ENCODE peak calls at places on chromosomes 4 and X, in nine cellular contexts. P is tibial artery, L is OCI-LY7, Q is esophagus squamous epithelium, Y is endodermal cell, W is SK-N-SH, T is left ventricle myocardium inferior, I is PC-3, S is heart left ventricle. X is an unnamed sample. For H3K36me3, the result is how much of the 10 kb centered on the place peaks cover.

GRCh38 chrX:49792376-49792775 is 36.7 kb upstream of the PAGE4 start:
- DNase-seq in P (no peak), L (no peak), Q (no peak), Y (no peak), W (no peak), T (no peak), I (peak), S (no peak), X (no peak)

GRCh38 chr4:83831588-83831987 is 295.7 kb downstream of the GPAT3 start:
- DNase-seq in P (no peak), L (no peak), Q (no peak), Y (no peak), W (no peak), T (no peak), I (no peak), S (no peak), X (no peak)

GRCh38 chrX:72069380-72070160 is 62.1 kb downstream of the RTL5 start:
- DNase-seq in P (no peak), L (no peak), Q (no peak), Y (no peak), W (no peak), T (no peak), I (no peak), S (no peak), X (no peak)

GRCh38 chr4:175891863-175892262 is 79.8 kb upstream of the GPM6A start:
- DNase-seq in P (no peak), L (peak), Q (no peak), Y (no peak), W (peak), T (no peak), I (peak), S (no peak), X (no peak)

GRCh38 chr4:38677466-38677865 is 13.5 kb downstream of the KLF3 start:
- DNase-seq in P (no peak), L (no peak), Q (no peak), Y (peak), W (no peak), T (no peak), I (no peak), S (no peak), X (no peak)

GRCh38 chrX:108072746-108073145 is 18.6 kb downstream of the PSMD10 start:
- DNase-seq in P (no peak), L (no peak), Q (no peak), Y (no peak), W (no peak), T (no peak), I (peak), S (no peak), X (no peak)

GRCh38 chr4:187840814-187841213 is 154.8 kb upstream of the ZFP42 start:
- DNase-seq in P (no peak), L (no peak), Q (no peak), Y (no peak), W (no peak), T (no peak), I (peak), S (no peak), X (no peak)

GRCh38 chrX:17456526-17456925 is 81.5 kb downstream of the NHS start:
- DNase-seq in P (no peak), L (no peak), Q (no peak), Y (peak), W (no peak), T (no peak), I (no peak), S (no peak), X (no peak)

GRCh38 chr4:38105475-38105874 is 145.3 kb downstream of the PTTG2 start:
- DNase-seq in P (no peak), L (no peak), Q (no peak), Y (no peak), W (no peak), T (no peak), I (no peak), S (no peak), X (no peak)

GRCh38 chr4:8844976-8845690 is 26.5 kb downstream of the HMX1 start:
- DNase-seq in P (peak), L (no peak), Q (no peak), Y (peak), W (peak), T (no peak), I (no peak), S (peak), X (no peak)

GRCh38 chrX:154506483-154507332 is 9.3 kb downstream of the FAM3A start:
- DNase-seq in P (no peak), L (no peak), Q (no peak), Y (no peak), W (no peak), T (no peak), I (no peak), S (no peak), X (no peak)

GRCh38 chr4:152690706-152691651 is 11.2 kb upstream of the TMEM154 start:
- DNase-seq in P (no peak), L (no peak), Q (no peak), Y (no peak), W (no peak), T (no peak), I (no peak), S (no peak), X (no peak)

GRCh38 chr4:121594796-121595526 is 101.8 kb downstream of the ANXA5 start:
- DNase-seq in P (peak), L (no peak), Q (no peak), Y (no peak), W (no peak), T (no peak), I (peak), S (no peak), X (no peak)

GRCh38 chr4:84493092-84493850 is 5.8 kb downstream of the NKX6-1 start:
- DNase-seq in P (no peak), L (no peak), Q (no peak), Y (peak), W (peak), T (no peak), I (no peak), S (no peak), X (no peak)

GRCh38 chrX:137052641-137053235 is 18.9 kb upstream of the GPR101 start:
- DNase-seq in P (no peak), L (no peak), Q (no peak), Y (peak), W (peak), T (no peak), I (peak), S (no peak), X (no peak)

GRCh38 chr4:176054942-176055341 is 10.7 kb upstream of the WDR17 start:
- DNase-seq in P (no peak), L (peak), Q (no peak), Y (no peak), W (no peak), T (no peak), I (no peak), S (no peak), X (no peak)

GRCh38 chr4:104971458-104971857 is 175.2 kb upstream of the TET2 start:
- DNase-seq in P (no peak), L (no peak), Q (no peak), Y (no peak), W (no peak), T (no peak), I (peak), S (no peak), X (no peak)

GRCh38 chrX:39762266-39762841 is 335.4 kb downstream of the BCOR start:
- DNase-seq in P (no peak), L (no peak), Q (no peak), Y (no peak), W (no peak), T (no peak), I (no peak), S (no peak), X (no peak)

GRCh38 chr4:6126971-6127745 is 73.2 kb downstream of the JAKMIP1 start:
- DNase-seq in P (no peak), L (no peak), Q (no peak), Y (no peak), W (no peak), T (no peak), I (no peak), S (no peak), X (no peak)

GRCh38 chr4:137253949-137254348 is 278.3 kb downstream of the PCDH18 start:
- DNase-seq in P (no peak), L (no peak), Q (no peak), Y (no peak), W (no peak), T (no peak), I (no peak), S (no peak), X (no peak)

GRCh38 chr4:12488672-12489071 is 995.5 kb downstream of the RAB28 start:
- DNase-seq in P (no peak), L (no peak), Q (no peak), Y (peak), W (peak), T (peak), I (no peak), S (peak), X (no peak)

GRCh38 chrX:17559728-17560379 is 177.4 kb upstream of the SCML1 start:
- DNase-seq in P (peak), L (no peak), Q (no peak), Y (no peak), W (no peak), T (no peak), I (peak), S (no peak), X (no peak)

GRCh38 chr4:120509222-120509621 is 413.3 kb downstream of the PRDM5 start:
- DNase-seq in P (no peak), L (no peak), Q (no peak), Y (peak), W (no peak), T (no peak), I (no peak), S (no peak), X (no peak)

GRCh38 chrX:125005863-125006262 is 313.8 kb upstream of the TEX13C start:
- DNase-seq in P (no peak), L (no peak), Q (no peak), Y (peak), W (no peak), T (no peak), I (no peak), S (no peak), X (no peak)

GRCh38 chrX:113906168-113906567 is 677.7 kb upstream of the HTR2C start:
- DNase-seq in P (no peak), L (no peak), Q (no peak), Y (no peak), W (peak), T (no peak), I (no peak), S (no peak), X (no peak)

GRCh38 chrX:74535633-74536141 is 78.7 kb downstream of the RLIM start:
- DNase-seq in P (peak), L (no peak), Q (no peak), Y (peak), W (peak), T (peak), I (peak), S (peak), X (no peak)

GRCh38 chr4:38046735-38047487 is 86.7 kb downstream of the PTTG2 start:
- DNase-seq in P (no peak), L (no peak), Q (no peak), Y (peak), W (no peak), T (no peak), I (no peak), S (no peak), X (no peak)

GRCh38 chr4:48341776-48342558 is 638 bp downstream of the SLAIN2 start:
- DNase-seq in P (peak), L (peak), Q (peak), Y (peak), W (peak), T (peak), I (peak), S (peak), X (no peak)

GRCh38 chr4:123651127-123651526 is 254.5 kb downstream of the SPRY1 start:
- DNase-seq in P (no peak), L (no peak), Q (no peak), Y (no peak), W (no peak), T (no peak), I (no peak), S (no peak), X (no peak)

GRCh38 chr4:55330241-55330640 is 15.8 kb upstream of the SRD5A3 start:
- DNase-seq in P (no peak), L (no peak), Q (no peak), Y (no peak), W (no peak), T (no peak), I (peak), S (no peak), X (no peak)

GRCh38 chrX:148416931-148417330 is 83.5 kb upstream of the AFF2 start:
- DNase-seq in P (no peak), L (no peak), Q (no peak), Y (no peak), W (no peak), T (no peak), I (no peak), S (no peak), X (no peak)

GRCh38 chrX:19867411-19867732 is 20.0 kb downstream of the SH3KBP1 start:
- DNase-seq in P (no peak), L (no peak), Q (no peak), Y (no peak), W (no peak), T (no peak), I (peak), S (no peak), X (no peak)

GRCh38 chrX:102959471-102959870 is 22.4 kb downstream of the RAB40AL start:
- DNase-seq in P (no peak), L (no peak), Q (no peak), Y (no peak), W (no peak), T (no peak), I (peak), S (no peak), X (no peak)

GRCh38 chr4:86043755-86044592 is 315.9 kb downstream of the MAPK10 start:
- DNase-seq in P (no peak), L (peak), Q (no peak), Y (peak), W (peak), T (no peak), I (peak), S (no peak), X (no peak)

GRCh38 chrX:46953597-46953996 is 41.4 kb downstream of the JADE3 start:
- DNase-seq in P (no peak), L (no peak), Q (no peak), Y (peak), W (no peak), T (no peak), I (no peak), S (no peak), X (no peak)

GRCh38 chr4:186104114-186104894 is at the start of gene FAM149A:
- DNase-seq in P (peak), L (no peak), Q (no peak), Y (no peak), W (no peak), T (peak), I (no peak), S (no peak), X (peak)

GRCh38 chr4:173522874-173523395 is 7.1 kb downstream of the HAND2 start:
- DNase-seq in P (no peak), L (no peak), Q (no peak), Y (no peak), W (no peak), T (peak), I (no peak), S (peak), X (no peak)
- H3K36me3 ChIP-seq in P (under half), L (under half), Q (under half), Y (under half), W (under half), T (under half), I (under half), S (under half), X (under half)

GRCh38 chr4:135927651-135928050 is 1604.6 kb downstream of the PCDH18 start:
- DNase-seq in P (no peak), L (no peak), Q (no peak), Y (no peak), W (no peak), T (no peak), I (peak), S (no peak), X (no peak)
- H3K4me3 ChIP-seq in P (no peak), L (no peak), Q (no peak), Y (no peak), W (no peak), T (no peak), I (no peak), S (no peak), X (no peak)

GRCh38 chrX:38634665-38635064 is 73.3 kb downstream of the TSPAN7 start:
- DNase-seq in P (no peak), L (no peak), Q (no peak), Y (no peak), W (no peak), T (no peak), I (no peak), S (no peak), X (no peak)

GRCh38 chrX:38636949-38637819 is 75.8 kb downstream of the TSPAN7 start:
- DNase-seq in P (peak), L (no peak), Q (no peak), Y (no peak), W (no peak), T (no peak), I (no peak), S (no peak), X (no peak)

GRCh38 chrX:38638952-38639529 is 77.7 kb downstream of the TSPAN7 start:
- DNase-seq in P (no peak), L (no peak), Q (no peak), Y (no peak), W (no peak), T (no peak), I (no peak), S (no peak), X (no peak)

GRCh38 chrX:38641197-38641596 is 79.9 kb downstream of the TSPAN7 start:
- DNase-seq in P (no peak), L (no peak), Q (no peak), Y (no peak), W (no peak), T (no peak), I (no peak), S (no peak), X (no peak)

DNA sequence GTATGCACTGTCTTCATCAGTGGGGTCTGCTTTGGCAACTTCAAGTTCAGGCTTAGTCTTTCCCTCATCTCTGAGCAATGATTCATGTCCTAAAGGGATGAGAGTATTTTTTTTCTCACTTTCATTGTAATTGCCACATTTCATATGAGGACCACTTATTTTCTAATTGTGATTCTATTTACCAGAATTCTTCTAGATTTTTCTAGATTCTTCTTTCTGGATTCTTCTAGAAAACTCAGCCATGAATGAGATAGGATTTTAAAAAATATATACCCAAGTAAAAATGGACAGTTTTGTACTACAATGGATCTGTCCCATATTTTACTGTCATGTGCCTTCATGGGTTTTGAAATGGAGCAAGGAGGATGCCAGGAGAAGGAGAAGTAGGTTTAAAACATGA is 78.4 kb downstream of the TSPAN7 start:
- DNase-seq in P (no peak), L (no peak), Q (no peak), Y (no peak), W (no peak), T (no peak), I (no peak), S (no peak), X (no peak)
- H3K27ac ChIP-seq in P (no peak), L (no peak), Q (no peak), Y (no peak), W (no peak), T (no peak), I (no peak), S (no peak), X (no peak)

DNA sequence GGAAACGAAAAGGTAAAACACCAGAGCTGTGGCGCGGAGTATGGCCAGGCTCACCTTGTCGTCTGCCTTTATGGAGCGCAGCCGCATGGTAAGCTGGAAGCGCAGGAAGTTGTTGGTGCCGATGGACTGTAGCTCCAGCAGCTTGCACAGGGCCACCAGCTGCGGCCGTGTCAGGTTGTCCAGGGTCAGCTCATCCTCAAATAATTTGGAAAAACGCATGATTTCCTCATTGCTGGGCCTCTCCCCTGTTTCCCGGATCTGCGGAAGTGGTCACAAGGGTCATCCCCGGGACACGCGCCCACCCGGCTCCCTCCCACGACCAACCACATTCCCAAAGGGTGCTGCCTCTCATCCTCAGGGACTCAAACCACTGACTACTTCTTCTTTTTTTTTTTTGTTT is 23.3 kb downstream of the LETM1 start:
- DNase-seq in P (no peak), L (no peak), Q (no peak), Y (no peak), W (no peak), T (no peak), I (no peak), S (no peak), X (no peak)
- H3K36me3 ChIP-seq in P (half or more), L (half or more), Q (half or more), Y (half or more), W (under half), T (half or more), I (under half), S (half or more), X (half or more)